ENCODE peak calls at places on chromosome 9, in eight cellular contexts. M, U, X, G, I, A, D and B are unnamed samples.

GRCh38 chr9:2729003-2729402 is 11.7 kb downstream of the KCNV2 start:
- DNase-seq in M (no peak), U (no peak), X (no peak), G (no peak), I (no peak), A (peak; percentile 61), D (no peak), B (peak; percentile 43)

GRCh38 chr9:100554935-100555401 is 22.9 kb upstream of the CAVIN4 start:
- DNase-seq in M (no peak), U (no peak), X (no peak), G (peak; percentile 76), I (no peak), A (peak; percentile 40), D (no peak), B (peak; percentile 62)

GRCh38 chr9:30932226-30932625 is 1452.2 kb upstream of the ACO1 start:
- DNase-seq in M (no peak), U (no peak), X (no peak), G (no peak), I (no peak), A (no peak), D (peak; percentile 12), B (no peak)

GRCh38 chr9:99819123-99819483 is 2.6 kb upstream of the NR4A3 start:
- DNase-seq in M (no peak), U (no peak), X (no peak), G (no peak), I (peak; percentile 83), A (no peak), D (no peak), B (no peak)

GRCh38 chr9:123361086-123361730 is 5.2 kb downstream of the CRB2 start:
- DNase-seq in M (no peak), U (peak; percentile 68), X (no peak), G (no peak), I (no peak), A (no peak), D (no peak), B (no peak)

GRCh38 chr9:97895695-97896332 is 26.5 kb downstream of the TRMO start:
- DNase-seq in M (no peak), U (no peak), X (no peak), G (peak; percentile 16), I (no peak), A (no peak), D (no peak), B (peak; percentile 37)

GRCh38 chr9:95939472-95939871 is 64.0 kb downstream of the ERCC6L2 start:
- DNase-seq in M (no peak), U (no peak), X (no peak), G (no peak), I (no peak), A (no peak), D (no peak), B (no peak)

GRCh38 chr9:133708770-133709611 is 29.2 kb downstream of the SARDH start:
- DNase-seq in M (peak; percentile 65), U (no peak), X (no peak), G (no peak), I (no peak), A (no peak), D (no peak), B (no peak)

GRCh38 chr9:98701576-98701975 is 7.2 kb downstream of the GABBR2 start:
- DNase-seq in M (no peak), U (no peak), X (no peak), G (no peak), I (no peak), A (no peak), D (no peak), B (no peak)

GRCh38 chr9:116543731-116544400 is 143.2 kb upstream of the TRIM32 start:
- DNase-seq in M (no peak), U (no peak), X (no peak), G (no peak), I (peak; percentile 17), A (peak; percentile 72), D (no peak), B (peak; percentile 84)

GRCh38 chr9:17402309-17402708 is 176.6 kb upstream of the SH3GL2 start:
- DNase-seq in M (no peak), U (no peak), X (no peak), G (peak; percentile 7), I (no peak), A (peak; percentile 51), D (no peak), B (peak; percentile 70)

GRCh38 chr9:23743041-23743440 is 83.0 kb downstream of the ELAVL2 start:
- DNase-seq in M (no peak), U (no peak), X (no peak), G (no peak), I (no peak), A (no peak), D (no peak), B (no peak)

GRCh38 chr9:135135927-135136311 is 48.5 kb downstream of the OLFM1 start:
- DNase-seq in M (no peak), U (no peak), X (no peak), G (no peak), I (no peak), A (no peak), D (no peak), B (no peak)

GRCh38 chr9:135138078-135138855 is 50.8 kb downstream of the OLFM1 start:
- DNase-seq in M (no peak), U (no peak), X (no peak), G (no peak), I (no peak), A (no peak), D (no peak), B (no peak)

GRCh38 chr9:135136481-135136880 is 49.0 kb downstream of the OLFM1 start:
- DNase-seq in M (no peak), U (no peak), X (no peak), G (no peak), I (no peak), A (no peak), D (no peak), B (no peak)

GRCh38 chr9:135137398-135137832 is 49.9 kb downstream of the OLFM1 start:
- DNase-seq in M (no peak), U (no peak), X (no peak), G (no peak), I (no peak), A (peak; percentile 7), D (no peak), B (no peak)

DNA sequence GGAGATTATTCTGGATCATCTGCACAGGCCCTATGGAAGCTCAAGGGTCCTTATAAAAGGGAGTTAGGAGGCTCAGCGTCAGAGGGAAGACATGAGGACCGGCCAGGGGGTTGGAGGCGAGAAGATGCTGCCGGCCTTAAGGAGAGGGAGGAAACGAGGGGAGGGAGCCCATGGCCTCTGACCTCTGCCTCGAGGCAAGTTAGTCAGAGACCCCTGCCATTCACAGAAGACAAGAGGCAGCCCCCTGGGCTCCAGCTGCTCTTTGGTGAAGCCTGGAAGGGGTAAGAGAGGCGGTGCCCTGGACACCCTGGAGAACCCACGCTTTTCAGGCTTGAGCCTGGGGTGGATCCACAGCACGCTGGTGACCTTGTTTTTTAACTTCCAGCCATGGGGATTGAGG is 49.5 kb downstream of the OLFM1 start:
- DNase-seq in M (no peak), U (no peak), X (no peak), G (no peak), I (no peak), A (no peak), D (no peak), B (no peak)
- H3K4me3 ChIP-seq in M (no peak overlapping the region), U (no peak overlapping the region), X (no peak overlapping the region), G (no peak overlapping the region), I (no peak overlapping the region), A (no peak overlapping the region), D (no peak overlapping the region), B (no peak overlapping the region)

DNA sequence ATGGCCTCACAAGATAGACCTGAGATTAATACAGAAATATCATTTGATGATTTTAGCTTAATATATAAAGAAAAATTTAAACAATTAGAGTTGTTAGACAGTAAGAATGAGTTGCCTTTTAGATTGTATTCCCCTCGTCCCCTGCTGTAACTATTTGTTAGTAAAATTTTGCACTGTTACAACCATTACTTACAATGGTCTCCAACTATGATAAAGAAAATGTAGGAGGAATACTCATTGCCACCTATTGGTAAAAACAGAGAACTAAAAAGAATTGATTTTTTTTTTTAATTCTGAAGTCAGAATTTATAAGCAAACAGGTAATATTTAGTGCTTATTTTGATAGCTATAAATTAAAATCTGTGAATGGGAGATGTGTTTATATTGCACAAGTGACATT is 937.6 kb downstream of the TLE4 start:
- DNase-seq in M (no peak), U (no peak), X (no peak), G (no peak), I (no peak), A (no peak), D (no peak), B (peak; percentile 14)
- TF ChIP-seq CTCF in M (no peak), U (no peak), X (no peak), G (no peak), I (no peak), A (no peak), D (no peak), B (peak; percentile 43)

GRCh38 chr9:114852050-114852594 is 46.3 kb upstream of the TNFSF15 start:
- DNase-seq in M (no peak), U (peak; percentile 29), X (no peak), G (no peak), I (peak; percentile 41), A (peak; percentile 94), D (no peak), B (peak; percentile 92)

GRCh38 chr9:114849450-114849849 is 43.6 kb upstream of the TNFSF15 start:
- DNase-seq in M (no peak), U (no peak), X (no peak), G (no peak), I (no peak), A (no peak), D (no peak), B (no peak)

GRCh38 chr9:114850871-114851270 is 45.0 kb upstream of the TNFSF15 start:
- DNase-seq in M (no peak), U (no peak), X (no peak), G (no peak), I (no peak), A (peak; percentile 36), D (no peak), B (no peak)

GRCh38 chr9:114853071-114853865 is 47.4 kb upstream of the TNFSF15 start:
- DNase-seq in M (no peak), U (no peak), X (no peak), G (no peak), I (no peak), A (no peak), D (no peak), B (no peak)

GRCh38 chr9:114851301-114851700 is 45.5 kb upstream of the TNFSF15 start:
- DNase-seq in M (no peak), U (no peak), X (no peak), G (no peak), I (no peak), A (no peak), D (no peak), B (no peak)
- H3K4me3 ChIP-seq in M (no peak overlapping the region), U (no peak overlapping the region), X (no peak overlapping the region), G (no peak overlapping the region), I (no peak overlapping the region), A (no peak overlapping the region), D (no peak overlapping the region), B (no peak overlapping the region)

DNA sequence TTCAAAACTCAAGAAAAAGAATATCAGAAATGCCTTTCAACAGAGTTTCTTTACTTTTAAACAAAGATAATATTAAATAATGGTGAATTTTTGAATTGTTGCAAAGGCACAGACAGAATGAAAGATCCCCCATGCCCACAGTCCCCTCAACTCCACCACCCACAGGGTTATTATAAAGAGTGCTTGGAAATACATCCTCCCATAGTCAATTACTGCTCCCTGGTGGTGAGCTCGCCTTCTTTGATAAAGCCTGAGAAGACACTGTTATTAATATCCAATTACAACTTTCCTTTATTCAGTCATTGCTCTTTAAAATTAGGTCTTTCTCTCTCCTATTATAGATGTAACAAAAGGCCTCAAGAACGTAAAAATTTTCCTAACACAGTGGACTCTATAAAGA is 490.2 kb upstream of the RORB start:
- DNase-seq in M (no peak), U (no peak), X (no peak), G (no peak), I (no peak), A (peak; percentile 30), D (no peak), B (peak; percentile 74)
- TF ChIP-seq CTCF in M (no peak), U (no peak), X (no peak), G (no peak), I (no peak), A (peak; percentile 21), D (no peak), B (peak; percentile 66)